ENCODE peak calls at places on chromosomes 13 and 19, in six cellular contexts. D is neuronal stem cell, M is SK-N-SH, A is HCT116, T is neural progenitor cell, K is adipocyte. S is an unnamed sample.

GRCh38 chr13:62473190-62473943 is 1057.7 kb upstream of the PCDH20 start:
- DNase-seq in D (no peak), M (no peak), A (no peak), T (no peak), K (no peak), S (no peak)

GRCh38 chr19:47032171-47032811 is 12.7 kb downstream of the NPAS1 start:
- DNase-seq in D (no peak), M (peak; percentile 75), A (peak; percentile 32), T (peak; percentile 71), K (peak; percentile 55), S (peak; percentile 57)

GRCh38 chr19:4803736-4804695 is 12.5 kb downstream of the FEM1A start:
- DNase-seq in D (peak; percentile 72), M (peak; percentile 90), A (peak; percentile 41), T (peak; percentile 93), K (peak; percentile 79), S (peak; percentile 55)

GRCh38 chr13:21625366-21625765 is 21.4 kb upstream of the MICU2 start:
- DNase-seq in D (no peak), M (peak; percentile 36), A (peak; percentile 59), T (no peak), K (no peak), S (peak; percentile 29)

GRCh38 chr19:39409886-39410619 is 2.4 kb upstream of the PLEKHG2 start:
- DNase-seq in D (no peak), M (peak; percentile 73), A (peak; percentile 54), T (peak; percentile 68), K (peak; percentile 88), S (peak; percentile 76)

GRCh38 chr13:61383101-61383500 is 32.5 kb downstream of the PCDH20 start:
- DNase-seq in D (no peak), M (no peak), A (no peak), T (no peak), K (no peak), S (no peak)

GRCh38 chr19:5593245-5593962 is 25.7 kb upstream of the TINCR start:
- DNase-seq in D (no peak), M (peak; percentile 67), A (no peak), T (no peak), K (no peak), S (no peak)

GRCh38 chr13:77000475-77000874 is 8.6 kb downstream of the CLN5 start:
- DNase-seq in D (no peak), M (no peak), A (no peak), T (no peak), K (no peak), S (no peak)

GRCh38 chr19:15368051-15368632 is 11.4 kb downstream of the AKAP8 start:
- DNase-seq in D (no peak), M (no peak), A (no peak), T (no peak), K (no peak), S (no peak)

GRCh38 chr19:14683439-14683838 is 6.4 kb upstream of the ZNF333 start:
- DNase-seq in D (no peak), M (no peak), A (no peak), T (no peak), K (no peak), S (no peak)

GRCh38 chr13:90272356-90272755 is 1075.1 kb upstream of the MIR17HG start:
- DNase-seq in D (no peak), M (no peak), A (no peak), T (no peak), K (no peak), S (no peak)

GRCh38 chr19:19209372-19209771 is 2.4 kb upstream of the NCAN start:
- DNase-seq in D (no peak), M (no peak), A (no peak), T (no peak), K (no peak), S (no peak)

GRCh38 chr19:54164369-54165068 is 5.0 kb upstream of the LENG1 start:
- DNase-seq in D (no peak), M (no peak), A (peak; percentile 39), T (peak; percentile 71), K (peak; percentile 80), S (peak; percentile 95)

GRCh38 chr13:29850213-29850898 is at the start of gene UBL3:
- DNase-seq in D (peak; percentile 96), M (peak; percentile 97), A (peak; percentile 85), T (peak; percentile 99), K (peak; percentile 99), S (peak; percentile 99)

GRCh38 chr13:41652735-41653361 is 195.5 kb downstream of the RGCC start:
- DNase-seq in D (peak; percentile 12), M (peak; percentile 60), A (peak; percentile 23), T (peak; percentile 33), K (peak; percentile 82), S (no peak)

GRCh38 chr13:32284927-32285632 is 30.1 kb downstream of the ZAR1L start:
- DNase-seq in D (peak; percentile 11), M (no peak), A (peak; percentile 7), T (peak; percentile 44), K (peak; percentile 78), S (no peak)

GRCh38 chr19:4030552-4030951 is 23.0 kb downstream of the PIAS4 start:
- DNase-seq in D (no peak), M (no peak), A (no peak), T (no peak), K (no peak), S (no peak)

GRCh38 chr19:45173816-45174215 is 4.2 kb downstream of the TRAPPC6A start:
- DNase-seq in D (no peak), M (no peak), A (no peak), T (no peak), K (no peak), S (no peak)

GRCh38 chr19:34837262-34837661 is 64.2 kb upstream of the ZNF599 start:
- DNase-seq in D (no peak), M (peak; percentile 89), A (no peak), T (no peak), K (no peak), S (peak; percentile 68)

GRCh38 chr13:33742321-33742720 is 75.6 kb upstream of the RFC3 start:
- DNase-seq in D (no peak), M (no peak), A (no peak), T (no peak), K (no peak), S (no peak)

GRCh38 chr19:12872941-12873890 is 8.0 kb downstream of the DNASE2 start:
- DNase-seq in D (no peak), M (peak; percentile 83), A (no peak), T (peak; percentile 21), K (peak; percentile 30), S (peak; percentile 79)

GRCh38 chr13:95893861-95894260 is 159.3 kb downstream of the UGGT2 start:
- DNase-seq in D (no peak), M (no peak), A (no peak), T (peak; percentile 7), K (no peak), S (no peak)

GRCh38 chr19:9070066-9070465 is 16.8 kb upstream of the OR1M1 start:
- DNase-seq in D (peak; percentile 57), M (no peak), A (no peak), T (peak; percentile 86), K (no peak), S (no peak)

GRCh38 chr19:58545286-58546068 is 1.6 kb downstream of the TRIM28 start:
- DNase-seq in D (no peak), M (no peak), A (no peak), T (peak; percentile 42), K (peak; percentile 30), S (no peak)

GRCh38 chr19:35268546-35269424 is at the start of gene USF2:
- DNase-seq in D (peak; percentile 48), M (peak; percentile 89), A (peak; percentile 26), T (peak; percentile 89), K (peak; percentile 82), S (peak; percentile 73)

GRCh38 chr13:94703271-94703670 is 9.1 kb downstream of the SOX21 start:
- DNase-seq in D (no peak), M (peak; percentile 34), A (no peak), T (no peak), K (no peak), S (no peak)

GRCh38 chr19:47686679-47687450 is 26.4 kb upstream of the EHD2 start:
- DNase-seq in D (no peak), M (no peak), A (no peak), T (no peak), K (no peak), S (no peak)

GRCh38 chr13:36447501-36447900 is 15.2 kb downstream of the CCNA1 start:
- DNase-seq in D (no peak), M (no peak), A (no peak), T (no peak), K (no peak), S (no peak)

GRCh38 chr13:84481958-84482357 is 599.7 kb upstream of the SLITRK1 start:
- DNase-seq in D (no peak), M (no peak), A (no peak), T (no peak), K (peak; percentile 81), S (no peak)

GRCh38 chr13:30679483-30680330 is 55.6 kb upstream of the ALOX5AP start:
- DNase-seq in D (no peak), M (peak; percentile 68), A (no peak), T (peak; percentile 60), K (peak; percentile 66), S (no peak)

GRCh38 chr19:1509589-1510441 is 3.0 kb downstream of the ADAMTSL5 start:
- DNase-seq in D (no peak), M (no peak), A (no peak), T (no peak), K (no peak), S (no peak)

GRCh38 chr19:1508507-1508856 is 4.3 kb downstream of the ADAMTSL5 start:
- DNase-seq in D (no peak), M (no peak), A (no peak), T (no peak), K (no peak), S (no peak)

GRCh38 chr19:1507192-1507660 is 5.6 kb downstream of the ADAMTSL5 start:
- DNase-seq in D (no peak), M (no peak), A (no peak), T (no peak), K (no peak), S (no peak)

GRCh38 chr19:1505991-1506881 is 6.6 kb downstream of the ADAMTSL5 start:
- DNase-seq in D (no peak), M (no peak), A (no peak), T (no peak), K (no peak), S (no peak)

GRCh38 chr19:1507763-1508506 is 4.9 kb downstream of the ADAMTSL5 start:
- DNase-seq in D (peak; percentile 97), M (peak; percentile 100), A (peak; percentile 94), T (peak; percentile 97), K (peak; percentile 98), S (peak; percentile 90)
- H3K9ac ChIP-seq in D (peak overlapping the region; percentile 97), M (peak overlapping the region; percentile 63), A (peak overlapping the region; percentile 74), T (no peak overlapping the region), K (peak overlapping the region; percentile 81), S (peak overlapping the region; percentile 72)

GRCh38 chr19:37885392-37885791 is 21.0 kb downstream of the WDR87 start:
- DNase-seq in D (no peak), M (no peak), A (no peak), T (no peak), K (no peak), S (no peak)
- H3K9me3 ChIP-seq in D (peaks cover 5% of the 10 kb centered on the region), M (no peaks in the 10 kb centered on the region), A (peaks cover 3% of the 10 kb centered on the region), T (no peaks in the 10 kb centered on the region), K (peaks cover 54% of the 10 kb centered on the region), S (no peaks in the 10 kb centered on the region)

DNA sequence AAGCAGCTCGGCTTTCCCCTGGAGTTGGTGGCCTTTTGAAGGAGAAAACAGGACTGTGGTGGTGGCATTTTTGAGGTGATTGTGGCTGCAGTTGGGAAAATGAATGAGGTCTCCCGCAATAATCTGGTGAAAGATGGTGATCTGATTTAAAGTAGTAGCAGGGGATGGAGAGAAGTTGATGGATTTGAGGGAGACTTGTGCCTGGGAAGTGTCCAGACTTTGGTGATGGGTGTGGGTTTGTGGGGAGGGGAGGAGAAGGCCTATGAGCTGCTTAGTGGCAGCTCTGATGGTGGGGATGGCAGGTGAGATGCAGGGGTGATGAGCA is 4.0 kb upstream of the EPN1 start:
- DNase-seq in D (no peak), M (no peak), A (no peak), T (no peak), K (no peak), S (no peak)
- H3K36me3 ChIP-seq in D (peaks cover 76% of the 10 kb centered on the region), M (peaks cover 53% of the 10 kb centered on the region), A (peaks cover 31% of the 10 kb centered on the region), T (no peaks in the 10 kb centered on the region), K (peaks cover 56% of the 10 kb centered on the region), S (peaks cover 19% of the 10 kb centered on the region)

GRCh38 chr13:42836930-42837329 is 55.5 kb downstream of the FAM216B start:
- DNase-seq in D (no peak), M (no peak), A (peak; percentile 4), T (peak; percentile 25), K (peak; percentile 75), S (no peak)
- H3K9ac ChIP-seq in D (no peak overlapping the region), M (peak overlapping the region; percentile 31), A (no peak overlapping the region), T (no peak overlapping the region), K (peak overlapping the region; percentile 4), S (no peak overlapping the region)